ENCODE peak calls at places on chromosomes 7 and 10, in five cellular contexts. F, L, H, Q and C are unnamed samples.

GRCh38 chr10:101238732-101239105 is 9.5 kb upstream of the LBX1 start:
- DNase-seq in F (no peak), Q (no peak), L (peak; percentile 66), H (no peak), C (peak; percentile 18)

GRCh38 chr10:58969578-58969977 is 206.9 kb upstream of the PHYHIPL start:
- DNase-seq in Q (no peak), H (no peak), F (no peak), L (no peak), C (no peak)

GRCh38 chr7:122550545-122550944 is 148.4 kb downstream of the RNF133 start:
- DNase-seq in Q (no peak), L (no peak), H (no peak), F (no peak), C (no peak)

GRCh38 chr7:29265208-29265923 is 70.8 kb downstream of the CHN2 start:
- DNase-seq in L (peak; percentile 13), F (no peak), H (no peak), Q (no peak), C (no peak)

GRCh38 chr7:128912281-128912680 is 1.8 kb upstream of the KCP start:
- DNase-seq in H (no peak), Q (no peak), F (no peak), L (no peak), C (no peak)

GRCh38 chr7:33072471-33072870 is 9.9 kb upstream of the NT5C3A start:
- DNase-seq in H (no peak), L (no peak), F (no peak), Q (peak; percentile 57), C (no peak)

GRCh38 chr10:90969148-90969547 is 48.3 kb upstream of the ANKRD1 start:
- DNase-seq in L (no peak), Q (no peak), F (no peak), H (no peak), C (no peak)

GRCh38 chr7:12685550-12685949 is 1.9 kb upstream of the ARL4A start:
- DNase-seq in L (peak; percentile 54), H (no peak), Q (no peak), F (no peak), C (no peak)

GRCh38 chr7:99831595-99831994 is 3.8 kb downstream of the CYP3A43 start:
- DNase-seq in Q (no peak), H (no peak), F (no peak), L (no peak), C (no peak)

GRCh38 chr10:86673216-86673826 is 5.0 kb downstream of the LDB3 start:
- DNase-seq in Q (no peak), H (no peak), L (no peak), F (no peak), C (no peak)

GRCh38 chr7:137146552-137146961 is 197.0 kb downstream of the PTN start:
- DNase-seq in H (no peak), Q (peak; percentile 72), F (no peak), L (no peak), C (no peak)

GRCh38 chr10:36464291-36464690 is 661.1 kb upstream of the ANKRD30A start:
- DNase-seq in Q (no peak), F (no peak), L (no peak), H (no peak), C (no peak)

GRCh38 chr7:30971840-30972563 is 8.2 kb downstream of the GHRHR start:
- DNase-seq in L (no peak), F (no peak), Q (no peak), H (no peak), C (no peak)

GRCh38 chr7:117053407-117053806 is 100.1 kb downstream of the ST7 start:
- DNase-seq in L (no peak), Q (no peak), H (no peak), F (no peak), C (no peak)

GRCh38 chr7:49852619-49853462 is 79.4 kb downstream of the VWC2 start:
- DNase-seq in Q (no peak), L (peak; percentile 71), H (no peak), F (peak; percentile 24), C (peak; percentile 13)

GRCh38 chr10:103659674-103660363 is 166.3 kb downstream of the NEURL1 start:
- DNase-seq in H (no peak), L (no peak), Q (peak; percentile 61), F (peak; percentile 63), C (no peak)

DNA sequence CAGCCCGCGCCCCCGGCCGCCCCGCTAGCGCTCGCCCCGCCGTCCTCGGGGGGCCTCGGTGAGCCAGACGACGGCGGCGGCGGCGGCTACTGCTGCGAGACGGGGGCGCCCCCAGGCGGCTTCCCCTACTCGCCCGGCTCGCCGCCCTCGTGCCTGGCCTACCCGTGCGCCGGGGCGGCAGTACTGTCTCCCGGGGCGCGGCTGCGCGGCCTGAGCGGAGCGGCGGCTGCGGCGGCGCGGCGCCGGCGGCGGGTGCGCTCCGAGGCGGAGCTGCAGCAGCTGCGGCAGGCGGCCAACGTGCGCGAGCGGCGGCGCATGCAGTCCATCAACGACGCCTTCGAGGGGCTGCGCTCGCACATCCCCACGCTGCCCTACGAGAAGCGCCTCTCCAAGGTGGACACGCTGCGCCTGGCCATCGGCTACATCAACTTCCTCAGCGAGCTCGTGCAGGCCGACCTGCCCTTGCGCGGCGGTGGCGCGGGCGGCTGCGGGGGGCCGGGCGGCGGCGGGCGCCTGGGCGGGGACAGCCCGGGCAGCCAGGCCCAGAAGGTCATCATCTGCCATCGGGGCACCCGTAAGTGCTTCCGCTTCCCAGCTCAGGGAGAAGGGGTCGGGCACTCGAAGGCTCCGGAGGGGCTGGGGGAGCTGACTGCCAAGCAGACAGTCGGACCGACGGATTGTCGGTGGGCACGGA is 776 bp downstream of the PTF1A start:
- DNase-seq in H (no peak), Q (no peak), F (no peak), L (no peak), C (no peak)
- TF ChIP-seq CTCF in H (no peak), Q (no peak), F (no peak), L (no peak), C (no peak)

GRCh38 chr7:124992881-124993562 is 63.4 kb upstream of the POT1 start:
- DNase-seq in Q (peak; percentile 36), L (no peak), F (no peak), H (no peak), C (no peak)

GRCh38 chr7:124996778-124997177 is 67.2 kb upstream of the POT1 start:
- DNase-seq in H (no peak), Q (no peak), F (no peak), L (peak; percentile 4), C (no peak)
- TF ChIP-seq CTCF in H (no peak), Q (peak; percentile 22), F (no peak), L (peak; percentile 25), C (peak; percentile 24)

GRCh38 chr10:49220031-49220430 is 31.8 kb upstream of the TMEM273 start:
- DNase-seq in L (no peak), Q (no peak), H (no peak), F (no peak), C (no peak)

GRCh38 chr10:49219248-49219647 is 31.1 kb upstream of the TMEM273 start:
- DNase-seq in Q (no peak), H (no peak), L (no peak), F (no peak), C (no peak)

GRCh38 chr10:49223205-49223604 is 35.0 kb upstream of the TMEM273 start:
- DNase-seq in L (no peak), F (no peak), H (no peak), Q (no peak), C (no peak)

GRCh38 chr10:49220679-49221078 is 32.5 kb upstream of the TMEM273 start:
- DNase-seq in F (no peak), H (no peak), Q (no peak), L (no peak), C (no peak)

DNA sequence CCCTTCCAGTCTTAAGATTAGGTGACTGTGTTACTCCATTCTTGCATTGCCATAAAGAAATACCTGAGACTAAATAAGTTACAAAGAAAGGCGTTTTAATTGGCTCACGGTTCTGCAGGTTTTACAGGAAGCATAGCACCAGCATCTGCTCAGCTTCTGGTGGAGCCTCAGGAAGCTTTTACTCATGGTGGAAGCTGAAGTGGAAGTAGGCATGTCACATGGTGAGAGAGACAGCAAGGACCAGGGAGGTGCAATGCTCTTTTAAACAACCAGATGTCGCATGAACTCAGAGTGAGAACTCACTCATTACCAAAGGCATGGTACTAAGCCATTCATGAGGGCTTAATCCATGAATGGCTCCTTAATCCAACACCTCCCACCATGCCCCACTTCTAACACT is 34.0 kb upstream of the TMEM273 start:
- DNase-seq in Q (no peak), L (no peak), H (no peak), F (no peak), C (no peak)
- TF ChIP-seq CTCF in Q (no peak), L (no peak), H (no peak), F (no peak), C (peak; percentile 17)

GRCh38 chr10:92573798-92574544 is at the start of gene IDE:
- DNase-seq in F (peak; percentile 92), Q (no peak), L (peak; percentile 89), H (peak; percentile 43), C (peak; percentile 77)

GRCh38 chr10:92572362-92573090 is 1.4 kb downstream of the IDE start:
- DNase-seq in F (no peak), Q (no peak), H (no peak), L (no peak), C (no peak)

GRCh38 chr10:92574545-92575377 is 868 bp upstream of the IDE start:
- DNase-seq in H (no peak), Q (no peak), L (no peak), F (no peak), C (no peak)

GRCh38 chr10:92573091-92573797 is 649 bp downstream of the IDE start:
- DNase-seq in Q (no peak), L (peak; percentile 41), H (no peak), F (peak; percentile 38), C (no peak)

GRCh38 chr10:92575961-92576360 is 2.1 kb upstream of the IDE start:
- DNase-seq in L (no peak), H (no peak), Q (no peak), F (no peak), C (no peak)
- TF ChIP-seq CTCF in L (no peak), H (no peak), Q (no peak), F (no peak), C (no peak)

DNA sequence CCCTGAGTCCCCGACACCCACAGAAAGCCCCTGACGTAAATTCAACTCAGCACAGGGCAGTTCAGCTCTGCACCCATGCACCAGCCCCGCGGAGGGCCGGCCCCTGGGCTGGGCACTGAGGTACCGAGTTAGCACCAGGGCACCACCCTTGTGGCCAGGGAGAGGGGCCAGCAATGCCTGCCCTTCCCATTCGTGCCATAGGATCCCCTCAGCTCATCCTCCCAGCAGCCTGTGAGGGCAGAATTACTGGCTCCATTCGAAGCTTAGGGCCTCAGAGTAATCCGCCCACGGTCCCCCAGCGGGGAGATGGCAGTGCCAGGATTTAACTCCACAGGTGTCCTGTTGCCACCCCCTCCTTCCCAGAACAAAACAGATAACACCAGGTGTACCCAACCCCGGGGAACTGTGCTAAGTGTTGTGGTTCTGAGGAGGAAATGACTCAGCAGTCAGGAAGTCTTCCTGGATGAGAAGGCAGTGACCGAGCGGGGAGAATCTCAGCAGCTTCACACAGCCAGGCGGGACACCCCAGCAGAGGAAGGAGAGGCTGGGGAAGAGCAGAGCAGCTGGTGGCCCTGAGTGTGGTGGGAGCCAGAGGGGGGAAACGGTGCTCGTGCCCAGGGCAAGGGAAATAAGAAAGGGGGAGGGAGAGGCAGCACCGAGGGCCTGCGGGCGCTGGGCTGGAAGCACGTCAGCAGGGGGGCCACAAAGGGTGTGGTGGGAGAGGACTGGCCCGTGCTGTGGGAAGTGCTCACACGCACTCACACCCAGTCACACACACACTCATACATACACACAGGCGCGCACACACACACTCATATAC is 59.6 kb upstream of the CHST15 start:
- DNase-seq in F (peak; percentile 67), H (peak; percentile 37), L (peak; percentile 42), Q (no peak), C (peak; percentile 100)
- TF ChIP-seq CTCF in F (peak; percentile 9), H (no peak), L (no peak), Q (no peak), C (no peak)